ENCODE peak calls at places on chromosome 6, in seven cellular contexts. One of them, this sample, is unnamed.

GRCh38 chr6:166463363-166464067 is 80.8 kb upstream of the MPC1 start:
- DNase-seq in iPS-NIHi11: no peak
- DNase-seq in sigmoid colon: no peak
- DNase-seq in T follicular helper cell: no peak
- DNase-seq in fibroblast of lung: no peak
- DNase-seq in kidney tubule cell: no peak
- DNase-seq in ureter: no peak
- DNase-seq in this sample: no peak

GRCh38 chr6:129749749-129750120 is 39.8 kb upstream of the ARHGAP18 start:
- DNase-seq in fibroblast of lung: peak; percentile 89
- DNase-seq in T follicular helper cell: no peak
- DNase-seq in sigmoid colon: no peak
- DNase-seq in ureter: no peak
- DNase-seq in iPS-NIHi11: no peak
- DNase-seq in kidney tubule cell: peak; percentile 57
- DNase-seq in this sample: no peak

GRCh38 chr6:97085772-97086171 is 161.2 kb downstream of the KLHL32 start:
- DNase-seq in ureter: no peak
- DNase-seq in fibroblast of lung: no peak
- DNase-seq in iPS-NIHi11: no peak
- DNase-seq in sigmoid colon: no peak
- DNase-seq in kidney tubule cell: peak; percentile 87
- DNase-seq in T follicular helper cell: no peak
- DNase-seq in this sample: no peak

GRCh38 chr6:144568241-144568640 is 283.1 kb downstream of the UTRN start:
- DNase-seq in iPS-NIHi11: no peak
- DNase-seq in fibroblast of lung: no peak
- DNase-seq in sigmoid colon: no peak
- DNase-seq in kidney tubule cell: no peak
- DNase-seq in ureter: no peak
- DNase-seq in T follicular helper cell: no peak
- DNase-seq in this sample: no peak

GRCh38 chr6:2970753-2971419 is 481 bp downstream of the SERPINB6 start:
- DNase-seq in sigmoid colon: peak; percentile 89
- DNase-seq in ureter: peak; percentile 81
- DNase-seq in T follicular helper cell: peak; percentile 5
- DNase-seq in iPS-NIHi11: peak; percentile 67
- DNase-seq in fibroblast of lung: peak; percentile 47
- DNase-seq in kidney tubule cell: peak; percentile 61
- DNase-seq in this sample: peak; percentile 83

GRCh38 chr6:116118608-116119007 is 7.3 kb downstream of the COL10A1 start:
- DNase-seq in kidney tubule cell: peak; percentile 59
- DNase-seq in iPS-NIHi11: no peak
- DNase-seq in sigmoid colon: no peak
- DNase-seq in T follicular helper cell: no peak
- DNase-seq in ureter: no peak
- DNase-seq in fibroblast of lung: no peak
- DNase-seq in this sample: no peak

GRCh38 chr6:168355716-168356522 is 36.3 kb upstream of the DACT2 start:
- DNase-seq in kidney tubule cell: peak; percentile 54
- DNase-seq in fibroblast of lung: no peak
- DNase-seq in ureter: peak; percentile 63
- DNase-seq in T follicular helper cell: no peak
- DNase-seq in iPS-NIHi11: peak; percentile 84
- DNase-seq in sigmoid colon: peak; percentile 74
- DNase-seq in this sample: peak; percentile 87

GRCh38 chr6:3769610-3770009 is 18.1 kb upstream of the PXDC1 start:
- DNase-seq in T follicular helper cell: no peak
- DNase-seq in kidney tubule cell: peak; percentile 12
- DNase-seq in fibroblast of lung: peak; percentile 66
- DNase-seq in ureter: no peak
- DNase-seq in sigmoid colon: no peak
- DNase-seq in iPS-NIHi11: no peak
- DNase-seq in this sample: no peak

GRCh38 chr6:35048031-35048613 is 93.0 kb downstream of the TCP11 start:
- DNase-seq in T follicular helper cell: no peak
- DNase-seq in kidney tubule cell: no peak
- DNase-seq in ureter: no peak
- DNase-seq in fibroblast of lung: no peak
- DNase-seq in sigmoid colon: peak; percentile 69
- DNase-seq in iPS-NIHi11: no peak
- DNase-seq in this sample: peak; percentile 71

This sample was measured in left kidney.